ENCODE peak calls at places on chromosome 3, in ten cellular contexts. One of them, this sample, is unnamed.
A peak's percentile ranks its signal among the peaks of the same experiment; 100 is the strongest.

GRCh38 chr3:33236005-33236404 is 17.4 kb upstream of the SUSD5 start:
- DNase-seq in heart left ventricle: no peak
- DNase-seq in endodermal cell: no peak
- DNase-seq in HTR-8/SVneo: no peak
- DNase-seq in right atrium auricular region: no peak
- DNase-seq in AG09309: no peak
- DNase-seq in T1000: no peak
- DNase-seq in C1 segment of cervical spinal cord: no peak
- DNase-seq in RWPE1: no peak
- DNase-seq in A549: no peak
- DNase-seq in this sample: no peak

GRCh38 chr3:12479919-12480425 is 4.3 kb upstream of the TSEN2 start:
- DNase-seq in heart left ventricle: no peak
- DNase-seq in endodermal cell: peak; percentile 81
- DNase-seq in HTR-8/SVneo: peak; percentile 64
- DNase-seq in right atrium auricular region: no peak
- DNase-seq in AG09309: no peak
- DNase-seq in T1000: no peak
- DNase-seq in C1 segment of cervical spinal cord: no peak
- DNase-seq in RWPE1: peak; percentile 57
- DNase-seq in A549: peak; percentile 82
- DNase-seq in this sample: peak; percentile 20

GRCh38 chr3:150308481-150308918 is 99.6 kb upstream of the TSC22D2 start:
- DNase-seq in heart left ventricle: no peak
- DNase-seq in endodermal cell: no peak
- DNase-seq in HTR-8/SVneo: peak; percentile 45
- DNase-seq in right atrium auricular region: no peak
- DNase-seq in AG09309: no peak
- DNase-seq in T1000: no peak
- DNase-seq in C1 segment of cervical spinal cord: no peak
- DNase-seq in RWPE1: no peak
- DNase-seq in A549: no peak
- DNase-seq in this sample: no peak

GRCh38 chr3:36812240-36812639 is 47.9 kb upstream of the DCLK3 start:
- DNase-seq in heart left ventricle: no peak
- DNase-seq in endodermal cell: no peak
- DNase-seq in HTR-8/SVneo: no peak
- DNase-seq in right atrium auricular region: no peak
- DNase-seq in AG09309: no peak
- DNase-seq in T1000: no peak
- DNase-seq in C1 segment of cervical spinal cord: no peak
- DNase-seq in RWPE1: no peak
- DNase-seq in A549: no peak
- DNase-seq in this sample: no peak

GRCh38 chr3:38015485-38015884 is 14.0 kb downstream of the PLCD1 start:
- DNase-seq in heart left ventricle: no peak
- DNase-seq in endodermal cell: no peak
- DNase-seq in HTR-8/SVneo: no peak
- DNase-seq in right atrium auricular region: no peak
- DNase-seq in AG09309: no peak
- DNase-seq in T1000: no peak
- DNase-seq in C1 segment of cervical spinal cord: no peak
- DNase-seq in RWPE1: no peak
- DNase-seq in A549: no peak
- DNase-seq in this sample: no peak

GRCh38 chr3:168951884-168952283 is 711.6 kb downstream of the MECOM start:
- DNase-seq in heart left ventricle: no peak
- DNase-seq in endodermal cell: no peak
- DNase-seq in HTR-8/SVneo: no peak
- DNase-seq in right atrium auricular region: no peak
- DNase-seq in AG09309: no peak
- DNase-seq in T1000: no peak
- DNase-seq in C1 segment of cervical spinal cord: no peak
- DNase-seq in RWPE1: no peak
- DNase-seq in A549: no peak
- DNase-seq in this sample: no peak

GRCh38 chr3:184261270-184262165 is at the start of gene CAMK2N2:
- DNase-seq in heart left ventricle: peak; percentile 45
- DNase-seq in endodermal cell: peak; percentile 95
- DNase-seq in HTR-8/SVneo: peak; percentile 90
- DNase-seq in right atrium auricular region: no peak
- DNase-seq in AG09309: no peak
- DNase-seq in T1000: peak; percentile 69
- DNase-seq in C1 segment of cervical spinal cord: peak; percentile 43
- DNase-seq in RWPE1: peak; percentile 72
- DNase-seq in A549: peak; percentile 83
- DNase-seq in this sample: no peak

GRCh38 chr3:107421170-107421792 is 44.0 kb downstream of the CCDC54 start:
- DNase-seq in heart left ventricle: no peak
- DNase-seq in endodermal cell: no peak
- DNase-seq in HTR-8/SVneo: peak; percentile 44
- DNase-seq in right atrium auricular region: no peak
- DNase-seq in AG09309: no peak
- DNase-seq in T1000: no peak
- DNase-seq in C1 segment of cervical spinal cord: no peak
- DNase-seq in RWPE1: peak; percentile 54
- DNase-seq in A549: no peak
- DNase-seq in this sample: no peak

GRCh38 chr3:43707998-43708397 is 17.3 kb downstream of the ABHD5 start:
- DNase-seq in heart left ventricle: no peak
- DNase-seq in endodermal cell: no peak
- DNase-seq in HTR-8/SVneo: no peak
- DNase-seq in right atrium auricular region: no peak
- DNase-seq in AG09309: peak; percentile 68
- DNase-seq in T1000: no peak
- DNase-seq in C1 segment of cervical spinal cord: no peak
- DNase-seq in RWPE1: peak; percentile 70
- DNase-seq in A549: peak; percentile 33
- DNase-seq in this sample: no peak

GRCh38 chr3:134211797-134212196 is 38.9 kb downstream of the RYK start:
- DNase-seq in heart left ventricle: peak; percentile 24
- DNase-seq in endodermal cell: peak; percentile 80
- DNase-seq in HTR-8/SVneo: peak; percentile 31
- DNase-seq in right atrium auricular region: no peak
- DNase-seq in AG09309: no peak
- DNase-seq in T1000: peak; percentile 4
- DNase-seq in C1 segment of cervical spinal cord: no peak
- DNase-seq in RWPE1: no peak
- DNase-seq in A549: peak; percentile 10
- DNase-seq in this sample: no peak

GRCh38 chr3:43522702-43523362 is 99.0 kb downstream of the ANO10 start:
- DNase-seq in heart left ventricle: no peak
- DNase-seq in endodermal cell: no peak
- DNase-seq in HTR-8/SVneo: peak; percentile 4
- DNase-seq in right atrium auricular region: no peak
- DNase-seq in AG09309: peak; percentile 18
- DNase-seq in T1000: no peak
- DNase-seq in C1 segment of cervical spinal cord: no peak
- DNase-seq in RWPE1: no peak
- DNase-seq in A549: no peak
- DNase-seq in this sample: no peak

GRCh38 chr3:7193271-7193670 is 332.4 kb downstream of the GRM7 start:
- DNase-seq in heart left ventricle: no peak
- DNase-seq in endodermal cell: no peak
- DNase-seq in HTR-8/SVneo: no peak
- DNase-seq in right atrium auricular region: no peak
- DNase-seq in AG09309: no peak
- DNase-seq in T1000: no peak
- DNase-seq in C1 segment of cervical spinal cord: no peak
- DNase-seq in RWPE1: no peak
- DNase-seq in A549: no peak
- DNase-seq in this sample: no peak

GRCh38 chr3:156792114-156792513 is 34.0 kb upstream of the LEKR1 start:
- DNase-seq in heart left ventricle: no peak
- DNase-seq in endodermal cell: no peak
- DNase-seq in HTR-8/SVneo: no peak
- DNase-seq in right atrium auricular region: no peak
- DNase-seq in AG09309: no peak
- DNase-seq in T1000: no peak
- DNase-seq in C1 segment of cervical spinal cord: no peak
- DNase-seq in RWPE1: no peak
- DNase-seq in A549: no peak
- DNase-seq in this sample: no peak

GRCh38 chr3:792651-793050 is 300.2 kb upstream of the CNTN6 start:
- DNase-seq in heart left ventricle: no peak
- DNase-seq in endodermal cell: no peak
- DNase-seq in HTR-8/SVneo: no peak
- DNase-seq in right atrium auricular region: no peak
- DNase-seq in AG09309: no peak
- DNase-seq in T1000: no peak
- DNase-seq in C1 segment of cervical spinal cord: no peak
- DNase-seq in RWPE1: no peak
- DNase-seq in A549: no peak
- DNase-seq in this sample: no peak